ENCODE peak calls at places on chromosomes 11 and 22, in ten cellular contexts. G is A549, B is PC-9, S is neural progenitor cell, F is RWPE1, Q is K562, H is ovary, O is sigmoid colon, P is psoas muscle, N is adrenal gland. J is an unnamed sample.

GRCh38 chr11:121035823-121036222 is 11.9 kb downstream of the TBCEL start:
- DNase-seq in G (no peak), B (no peak), S (no peak), F (no peak), Q (no peak), H (no peak), O (no peak), P (no peak), N (no peak), J (no peak)

GRCh38 chr22:41449321-41449720 is 2.7 kb upstream of the TOB2 start:
- DNase-seq in G (no peak), B (no peak), S (no peak), F (no peak), Q (no peak), H (peak), O (no peak), P (no peak), N (no peak), J (no peak)

GRCh38 chr11:69439127-69439526 is 42.3 kb upstream of the LINC01488 start:
- DNase-seq in G (no peak), B (no peak), S (peak), F (no peak), Q (no peak), H (no peak), O (no peak), P (no peak), N (no peak), J (no peak)

GRCh38 chr22:36377022-36377631 is 10.6 kb downstream of the MYH9 start:
- DNase-seq in G (no peak), B (no peak), S (no peak), F (no peak), Q (no peak), H (no peak), O (no peak), P (no peak), N (no peak), J (no peak)

GRCh38 chr11:63871962-63872832 is 33.3 kb downstream of the MARK2 start:
- DNase-seq in G (peak), B (peak), S (peak), F (peak), Q (peak), H (peak), O (peak), P (peak), N (peak), J (peak)

GRCh38 chr11:73950869-73951710 is at the start of gene DNAJB13:
- DNase-seq in G (peak), B (peak), S (peak), F (peak), Q (peak), H (peak), O (peak), P (no peak), N (peak), J (peak)

GRCh38 chr11:57713849-57714248 is 1.5 kb downstream of the TMX2 start:
- DNase-seq in G (no peak), B (no peak), S (no peak), F (no peak), Q (no peak), H (no peak), O (no peak), P (no peak), N (no peak), J (no peak)

GRCh38 chr11:68727783-68728182 is 23.5 kb downstream of the TESMIN start:
- DNase-seq in G (peak), B (no peak), S (no peak), F (no peak), Q (no peak), H (no peak), O (no peak), P (no peak), N (no peak), J (no peak)

GRCh38 chr11:76589945-76590630 is 80.5 kb downstream of the LRRC32 start:
- DNase-seq in G (no peak), B (no peak), S (peak), F (no peak), Q (no peak), H (no peak), O (no peak), P (no peak), N (no peak), J (no peak)

GRCh38 chr11:101255036-101255435 is 125.4 kb upstream of the PGR start:
- DNase-seq in G (no peak), B (no peak), S (no peak), F (no peak), Q (no peak), H (no peak), O (no peak), P (no peak), N (no peak), J (no peak)

GRCh38 chr11:5369793-5370192 is 13.8 kb upstream of the OR51M1 start:
- DNase-seq in G (peak), B (no peak), S (peak), F (peak), Q (no peak), H (no peak), O (no peak), P (no peak), N (no peak), J (no peak)

GRCh38 chr22:26648011-26648497 is 9.3 kb upstream of the MIAT start:
- DNase-seq in G (no peak), B (no peak), S (peak), F (no peak), Q (no peak), H (no peak), O (no peak), P (no peak), N (no peak), J (no peak)

GRCh38 chr11:69734841-69735240 is 31.0 kb upstream of the FGF19 start:
- DNase-seq in G (no peak), B (no peak), S (no peak), F (no peak), Q (no peak), H (no peak), O (no peak), P (no peak), N (no peak), J (no peak)

GRCh38 chr11:28400236-28401100 is 292.3 kb downstream of the METTL15 start:
- DNase-seq in G (peak), B (peak), S (no peak), F (no peak), Q (no peak), H (no peak), O (no peak), P (no peak), N (no peak), J (no peak)

GRCh38 chr11:72309074-72309598 is 65.2 kb upstream of the PHOX2A start:
- DNase-seq in G (no peak), B (no peak), S (no peak), F (no peak), Q (no peak), H (no peak), O (no peak), P (no peak), N (no peak), J (no peak)

GRCh38 chr22:30435674-30436126 is 10.1 kb downstream of the MTFP1 start:
- DNase-seq in G (no peak), B (no peak), S (no peak), F (no peak), Q (peak), H (no peak), O (no peak), P (no peak), N (no peak), J (no peak)

GRCh38 chr11:117528061-117528780 is 200.6 kb downstream of the CEP164 start:
- DNase-seq in G (no peak), B (peak), S (no peak), F (no peak), Q (no peak), H (no peak), O (no peak), P (no peak), N (no peak), J (no peak)

GRCh38 chr22:41910050-41910598 is 4.8 kb downstream of the SHISA8 start:
- DNase-seq in G (no peak), B (no peak), S (peak), F (no peak), Q (no peak), H (peak), O (no peak), P (no peak), N (no peak), J (no peak)

GRCh38 chr11:33266418-33267215 is 9.4 kb downstream of the HIPK3 start:
- DNase-seq in G (peak), B (peak), S (no peak), F (no peak), Q (no peak), H (peak), O (no peak), P (peak), N (peak), J (no peak)

GRCh38 chr11:134607963-134608750 is 196.1 kb upstream of the B3GAT1 start:
- DNase-seq in G (no peak), B (peak), S (no peak), F (no peak), Q (no peak), H (no peak), O (no peak), P (no peak), N (no peak), J (no peak)

GRCh38 chr11:13012037-13012693 is 3.0 kb downstream of the RASSF10 start:
- DNase-seq in G (no peak), B (no peak), S (peak), F (no peak), Q (no peak), H (no peak), O (no peak), P (no peak), N (no peak), J (no peak)

GRCh38 chr11:9096427-9096826 is 5.0 kb upstream of the SCUBE2 start:
- DNase-seq in G (no peak), B (no peak), S (no peak), F (no peak), Q (no peak), H (no peak), O (no peak), P (no peak), N (no peak), J (no peak)

GRCh38 chr11:64896448-64897022 is 18.1 kb upstream of the EHD1 start:
- DNase-seq in G (no peak), B (no peak), S (no peak), F (no peak), Q (no peak), H (no peak), O (no peak), P (no peak), N (no peak), J (no peak)

DNA sequence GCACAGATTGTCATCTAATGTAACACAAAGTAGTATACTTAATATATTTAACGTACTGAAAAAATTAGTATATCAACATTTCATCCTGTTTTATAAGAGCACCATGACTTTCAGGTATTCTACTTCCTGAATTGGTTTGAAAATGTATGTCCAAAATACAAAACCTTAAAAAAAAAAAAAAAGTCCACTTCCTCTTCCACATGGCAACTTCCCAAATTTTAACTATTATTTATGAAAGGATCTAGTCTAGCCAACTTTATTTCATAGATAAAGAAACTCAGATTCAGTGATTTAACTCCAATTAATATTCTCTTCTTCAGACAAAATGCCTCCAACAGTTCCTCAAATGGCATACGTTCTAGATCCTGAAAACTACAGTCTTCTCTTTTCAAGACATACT is 44.0 kb downstream of the PIK3C2A start:
- DNase-seq in G (no peak), B (no peak), S (no peak), F (no peak), Q (no peak), H (no peak), O (no peak), P (no peak), N (no peak), J (no peak)
- H3K27ac ChIP-seq in G (no peak), B (no peak), S (no peak), F (no peak), Q (no peak), H (no peak), O (no peak), P (no peak), N (no peak), J (no peak)

GRCh38 chr11:126061707-126062678 is 673 bp downstream of the CDON start:
- DNase-seq in G (peak), B (peak), S (peak), F (peak), Q (peak), H (no peak), O (peak), P (peak), N (peak), J (peak)
- TF ChIP-seq CTCF in G (peak), B (peak), S (peak), F (peak), Q (peak), H (peak), O (peak), P (peak), N (peak), J (peak)

GRCh38 chr22:46798366-46799057 is 36.1 kb downstream of the TBC1D22A start:
- DNase-seq in G (peak), B (peak), S (peak), F (peak), Q (peak), H (peak), O (peak), P (peak), N (peak), J (peak)
- H3K27ac ChIP-seq in G (no peak), B (no peak), S (no peak), F (peak), Q (no peak), H (no peak), O (no peak), P (no peak), N (no peak), J (no peak)

DNA sequence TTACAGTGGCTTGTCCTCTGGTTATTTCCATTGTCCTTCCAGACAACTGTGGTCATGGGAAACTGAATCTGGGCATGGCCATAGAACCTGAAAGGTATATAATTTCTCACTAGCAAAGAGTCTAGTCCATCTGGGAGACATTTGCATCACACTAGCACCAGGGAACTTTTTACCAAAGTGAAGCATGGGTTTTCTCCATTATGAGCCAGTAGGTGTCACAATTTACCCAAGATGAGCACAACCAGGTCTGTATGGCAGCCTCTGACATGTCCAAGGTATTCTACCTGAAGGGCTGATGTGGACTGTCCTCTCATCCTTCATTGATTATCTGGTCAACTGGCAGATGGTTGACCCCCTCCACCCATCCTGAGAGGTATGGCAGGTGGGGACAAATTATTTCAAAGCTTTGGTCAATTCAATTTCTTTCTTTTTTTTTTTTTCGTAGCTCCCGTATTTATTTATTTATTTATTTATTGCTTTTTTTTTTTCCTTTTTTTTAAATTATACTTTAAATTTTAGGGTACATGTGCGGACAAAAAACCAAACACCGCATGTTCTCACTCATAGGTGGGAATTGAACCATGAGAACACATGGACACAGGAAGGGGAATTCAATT is 425.9 kb downstream of the TMEM135 start:
- DNase-seq in G (peak), B (no peak), S (peak), F (peak), Q (peak), H (no peak), O (no peak), P (no peak), N (no peak), J (no peak)
- TF ChIP-seq CTCF in G (no peak), B (peak), S (peak), F (peak), Q (peak), H (no peak), O (no peak), P (no peak), N (no peak), J (no peak)

J was measured in left lung.